ENCODE peak calls at places on chromosomes 12 and 14, in eight cellular contexts. One of them, this sample, is unnamed.

GRCh38 chr12:116360579-116361403 is 83.3 kb upstream of the MED13L start:
- DNase-seq in GM12892: no peak
- DNase-seq in ovary: no peak
- DNase-seq in RCC 7860: no peak
- DNase-seq in AG08396: no peak
- DNase-seq in HuH-7.5: no peak
- DNase-seq in activated CD8-positive, alpha-beta memory T cell treated with anti-CD3 and anti-CD28 coated beads for 24 hours: no peak
- DNase-seq in fibroblast of lung: no peak
- DNase-seq in this sample: no peak

GRCh38 chr12:32400866-32401265 is 1.5 kb downstream of the FGD4 start:
- DNase-seq in fibroblast of lung: no peak
- DNase-seq in GM12892: no peak
- DNase-seq in activated CD8-positive, alpha-beta memory T cell treated with anti-CD3 and anti-CD28 coated beads for 24 hours: no peak
- DNase-seq in AG08396: no peak
- DNase-seq in RCC 7860: no peak
- DNase-seq in HuH-7.5: no peak
- DNase-seq in ovary: no peak
- DNase-seq in this sample: no peak

GRCh38 chr12:110796952-110797351 is 49.8 kb upstream of the CCDC63 start:
- DNase-seq in GM12892: no peak
- DNase-seq in RCC 7860: peak
- DNase-seq in AG08396: no peak
- DNase-seq in ovary: no peak
- DNase-seq in activated CD8-positive, alpha-beta memory T cell treated with anti-CD3 and anti-CD28 coated beads for 24 hours: no peak
- DNase-seq in fibroblast of lung: no peak
- DNase-seq in HuH-7.5: no peak
- DNase-seq in this sample: no peak

GRCh38 chr14:78405071-78405856 is 235.1 kb downstream of the NRXN3 start:
- DNase-seq in HuH-7.5: no peak
- DNase-seq in ovary: no peak
- DNase-seq in RCC 7860: peak
- DNase-seq in fibroblast of lung: no peak
- DNase-seq in activated CD8-positive, alpha-beta memory T cell treated with anti-CD3 and anti-CD28 coated beads for 24 hours: no peak
- DNase-seq in GM12892: no peak
- DNase-seq in AG08396: no peak
- DNase-seq in this sample: no peak

GRCh38 chr14:21268612-21269251 is 510 bp downstream of the HNRNPC start:
- DNase-seq in GM12892: no peak
- DNase-seq in activated CD8-positive, alpha-beta memory T cell treated with anti-CD3 and anti-CD28 coated beads for 24 hours: no peak
- DNase-seq in RCC 7860: peak
- DNase-seq in ovary: peak
- DNase-seq in AG08396: no peak
- DNase-seq in HuH-7.5: no peak
- DNase-seq in fibroblast of lung: peak
- DNase-seq in this sample: no peak

GRCh38 chr14:36313206-36313605 is 7.2 kb downstream of the MBIP start:
- DNase-seq in activated CD8-positive, alpha-beta memory T cell treated with anti-CD3 and anti-CD28 coated beads for 24 hours: no peak
- DNase-seq in RCC 7860: no peak
- DNase-seq in HuH-7.5: no peak
- DNase-seq in GM12892: no peak
- DNase-seq in fibroblast of lung: no peak
- DNase-seq in AG08396: no peak
- DNase-seq in ovary: no peak
- DNase-seq in this sample: no peak

GRCh38 chr12:13000616-13000934 is 510 bp upstream of the HEBP1 start:
- DNase-seq in fibroblast of lung: no peak
- DNase-seq in GM12892: peak
- DNase-seq in activated CD8-positive, alpha-beta memory T cell treated with anti-CD3 and anti-CD28 coated beads for 24 hours: no peak
- DNase-seq in RCC 7860: no peak
- DNase-seq in AG08396: peak
- DNase-seq in HuH-7.5: peak
- DNase-seq in ovary: no peak
- DNase-seq in this sample: no peak

GRCh38 chr14:90204516-90204915 is 51.8 kb upstream of the PSMC1 start:
- DNase-seq in ovary: no peak
- DNase-seq in fibroblast of lung: no peak
- DNase-seq in HuH-7.5: no peak
- DNase-seq in activated CD8-positive, alpha-beta memory T cell treated with anti-CD3 and anti-CD28 coated beads for 24 hours: no peak
- DNase-seq in AG08396: no peak
- DNase-seq in RCC 7860: no peak
- DNase-seq in GM12892: no peak
- DNase-seq in this sample: no peak

GRCh38 chr12:42325776-42326465 is at the start of the genes PPHLN1 and ZCRB1:
- DNase-seq in ovary: peak
- DNase-seq in GM12892: peak
- DNase-seq in fibroblast of lung: peak
- DNase-seq in activated CD8-positive, alpha-beta memory T cell treated with anti-CD3 and anti-CD28 coated beads for 24 hours: peak
- DNase-seq in RCC 7860: peak
- DNase-seq in HuH-7.5: peak
- DNase-seq in AG08396: peak
- DNase-seq in this sample: peak

GRCh38 chr14:52112336-52113018 is 43.6 kb upstream of the NID2 start:
- DNase-seq in GM12892: no peak
- DNase-seq in activated CD8-positive, alpha-beta memory T cell treated with anti-CD3 and anti-CD28 coated beads for 24 hours: no peak
- DNase-seq in RCC 7860: peak
- DNase-seq in AG08396: no peak
- DNase-seq in fibroblast of lung: peak
- DNase-seq in HuH-7.5: no peak
- DNase-seq in ovary: no peak
- DNase-seq in this sample: no peak

GRCh38 chr14:102560436-102561261 is 31.8 kb upstream of the RCOR1 start:
- DNase-seq in HuH-7.5: no peak
- DNase-seq in GM12892: peak
- DNase-seq in activated CD8-positive, alpha-beta memory T cell treated with anti-CD3 and anti-CD28 coated beads for 24 hours: no peak
- DNase-seq in ovary: no peak
- DNase-seq in RCC 7860: no peak
- DNase-seq in fibroblast of lung: no peak
- DNase-seq in AG08396: no peak
- DNase-seq in this sample: no peak

GRCh38 chr14:23058654-23059504 is 1.6 kb upstream of the CDH24 start:
- DNase-seq in ovary: no peak
- DNase-seq in AG08396: no peak
- DNase-seq in GM12892: no peak
- DNase-seq in RCC 7860: no peak
- DNase-seq in activated CD8-positive, alpha-beta memory T cell treated with anti-CD3 and anti-CD28 coated beads for 24 hours: no peak
- DNase-seq in fibroblast of lung: no peak
- DNase-seq in HuH-7.5: no peak
- DNase-seq in this sample: no peak

GRCh38 chr14:63852817-63853730 is at the start of gene SYNE2:
- DNase-seq in fibroblast of lung: peak
- DNase-seq in RCC 7860: peak
- DNase-seq in AG08396: peak
- DNase-seq in ovary: peak
- DNase-seq in activated CD8-positive, alpha-beta memory T cell treated with anti-CD3 and anti-CD28 coated beads for 24 hours: peak
- DNase-seq in GM12892: peak
- DNase-seq in HuH-7.5: peak
- DNase-seq in this sample: peak

GRCh38 chr12:38904932-38905479 is 385 bp downstream of the CPNE8 start:
- DNase-seq in ovary: peak
- DNase-seq in HuH-7.5: peak
- DNase-seq in GM12892: peak
- DNase-seq in fibroblast of lung: no peak
- DNase-seq in RCC 7860: peak
- DNase-seq in AG08396: peak
- DNase-seq in activated CD8-positive, alpha-beta memory T cell treated with anti-CD3 and anti-CD28 coated beads for 24 hours: peak
- DNase-seq in this sample: peak

GRCh38 chr14:50928002-50928635 is 16.2 kb downstream of the PYGL start:
- DNase-seq in ovary: no peak
- DNase-seq in activated CD8-positive, alpha-beta memory T cell treated with anti-CD3 and anti-CD28 coated beads for 24 hours: no peak
- DNase-seq in AG08396: peak
- DNase-seq in GM12892: no peak
- DNase-seq in HuH-7.5: no peak
- DNase-seq in RCC 7860: peak
- DNase-seq in fibroblast of lung: peak
- DNase-seq in this sample: no peak

GRCh38 chr12:120079352-120080042 is 37.1 kb downstream of the RAB35 start:
- DNase-seq in GM12892: no peak
- DNase-seq in HuH-7.5: no peak
- DNase-seq in activated CD8-positive, alpha-beta memory T cell treated with anti-CD3 and anti-CD28 coated beads for 24 hours: no peak
- DNase-seq in AG08396: no peak
- DNase-seq in RCC 7860: no peak
- DNase-seq in ovary: no peak
- DNase-seq in fibroblast of lung: no peak
- DNase-seq in this sample: no peak

GRCh38 chr14:105069887-105070759 is 4.9 kb upstream of the GPR132 start:
- DNase-seq in ovary: no peak
- DNase-seq in HuH-7.5: no peak
- DNase-seq in AG08396: peak
- DNase-seq in activated CD8-positive, alpha-beta memory T cell treated with anti-CD3 and anti-CD28 coated beads for 24 hours: peak
- DNase-seq in RCC 7860: peak
- DNase-seq in GM12892: no peak
- DNase-seq in fibroblast of lung: peak
- DNase-seq in this sample: no peak

GRCh38 chr12:68118096-68118755 is 41.3 kb downstream of the IFNG start:
- DNase-seq in activated CD8-positive, alpha-beta memory T cell treated with anti-CD3 and anti-CD28 coated beads for 24 hours: no peak
- DNase-seq in ovary: no peak
- DNase-seq in HuH-7.5: no peak
- DNase-seq in GM12892: no peak
- DNase-seq in fibroblast of lung: no peak
- DNase-seq in AG08396: no peak
- DNase-seq in RCC 7860: no peak
- DNase-seq in this sample: no peak

GRCh38 chr12:51868821-51869489 is 18.9 kb upstream of the ANKRD33 start:
- DNase-seq in ovary: no peak
- DNase-seq in fibroblast of lung: no peak
- DNase-seq in activated CD8-positive, alpha-beta memory T cell treated with anti-CD3 and anti-CD28 coated beads for 24 hours: no peak
- DNase-seq in HuH-7.5: peak
- DNase-seq in GM12892: no peak
- DNase-seq in RCC 7860: no peak
- DNase-seq in AG08396: peak
- DNase-seq in this sample: no peak

GRCh38 chr12:92927055-92927435 is 2.0 kb downstream of the EEA1 start:
- DNase-seq in ovary: no peak
- DNase-seq in activated CD8-positive, alpha-beta memory T cell treated with anti-CD3 and anti-CD28 coated beads for 24 hours: peak
- DNase-seq in RCC 7860: peak
- DNase-seq in fibroblast of lung: peak
- DNase-seq in GM12892: no peak
- DNase-seq in HuH-7.5: no peak
- DNase-seq in AG08396: peak
- DNase-seq in this sample: no peak

GRCh38 chr12:15526033-15526432 is 203.7 kb downstream of the PTPRO start:
- DNase-seq in GM12892: no peak
- DNase-seq in fibroblast of lung: no peak
- DNase-seq in ovary: no peak
- DNase-seq in RCC 7860: no peak
- DNase-seq in activated CD8-positive, alpha-beta memory T cell treated with anti-CD3 and anti-CD28 coated beads for 24 hours: no peak
- DNase-seq in AG08396: no peak
- DNase-seq in HuH-7.5: no peak
- DNase-seq in this sample: no peak

GRCh38 chr12:1594295-1595025 is at the start of gene FBXL14:
- DNase-seq in ovary: peak
- DNase-seq in HuH-7.5: peak
- DNase-seq in RCC 7860: peak
- DNase-seq in GM12892: peak
- DNase-seq in activated CD8-positive, alpha-beta memory T cell treated with anti-CD3 and anti-CD28 coated beads for 24 hours: peak
- DNase-seq in fibroblast of lung: peak
- DNase-seq in AG08396: peak
- DNase-seq in this sample: peak

GRCh38 chr12:132014092-132014914 is 64.6 kb downstream of the EP400 start:
- DNase-seq in AG08396: peak
- DNase-seq in GM12892: no peak
- DNase-seq in fibroblast of lung: no peak
- DNase-seq in HuH-7.5: no peak
- DNase-seq in RCC 7860: no peak
- DNase-seq in ovary: no peak
- DNase-seq in activated CD8-positive, alpha-beta memory T cell treated with anti-CD3 and anti-CD28 coated beads for 24 hours: no peak
- DNase-seq in this sample: no peak

GRCh38 chr14:78005325-78005724 is 164.8 kb upstream of the NRXN3 start:
- DNase-seq in RCC 7860: peak
- DNase-seq in HuH-7.5: no peak
- DNase-seq in activated CD8-positive, alpha-beta memory T cell treated with anti-CD3 and anti-CD28 coated beads for 24 hours: no peak
- DNase-seq in fibroblast of lung: no peak
- DNase-seq in AG08396: no peak
- DNase-seq in GM12892: no peak
- DNase-seq in ovary: no peak
- DNase-seq in this sample: no peak

GRCh38 chr12:111428728-111429175 is 23.0 kb downstream of the SH2B3 start:
- DNase-seq in ovary: no peak
- DNase-seq in fibroblast of lung: no peak
- DNase-seq in activated CD8-positive, alpha-beta memory T cell treated with anti-CD3 and anti-CD28 coated beads for 24 hours: peak
- DNase-seq in GM12892: no peak
- DNase-seq in RCC 7860: no peak
- DNase-seq in AG08396: no peak
- DNase-seq in HuH-7.5: no peak
- DNase-seq in this sample: no peak

GRCh38 chr12:13099066-13099909 is 4.2 kb downstream of the GSG1 start:
- DNase-seq in HuH-7.5: no peak
- DNase-seq in AG08396: no peak
- DNase-seq in fibroblast of lung: peak
- DNase-seq in RCC 7860: no peak
- DNase-seq in ovary: no peak
- DNase-seq in activated CD8-positive, alpha-beta memory T cell treated with anti-CD3 and anti-CD28 coated beads for 24 hours: no peak
- DNase-seq in GM12892: no peak
- DNase-seq in this sample: no peak

GRCh38 chr14:69105326-69105725 is 47.6 kb downstream of the DCAF5 start:
- DNase-seq in RCC 7860: no peak
- DNase-seq in HuH-7.5: no peak
- DNase-seq in activated CD8-positive, alpha-beta memory T cell treated with anti-CD3 and anti-CD28 coated beads for 24 hours: no peak
- DNase-seq in ovary: no peak
- DNase-seq in AG08396: no peak
- DNase-seq in GM12892: no peak
- DNase-seq in fibroblast of lung: peak
- DNase-seq in this sample: no peak

GRCh38 chr14:74660167-74660566 is 48.1 kb upstream of the LTBP2 start:
- DNase-seq in RCC 7860: no peak
- DNase-seq in AG08396: no peak
- DNase-seq in fibroblast of lung: no peak
- DNase-seq in ovary: no peak
- DNase-seq in activated CD8-positive, alpha-beta memory T cell treated with anti-CD3 and anti-CD28 coated beads for 24 hours: no peak
- DNase-seq in HuH-7.5: no peak
- DNase-seq in GM12892: no peak
- DNase-seq in this sample: no peak

GRCh38 chr12:26678697-26679660 is 154.0 kb downstream of the ITPR2 start:
- DNase-seq in activated CD8-positive, alpha-beta memory T cell treated with anti-CD3 and anti-CD28 coated beads for 24 hours: no peak
- DNase-seq in GM12892: no peak
- DNase-seq in ovary: no peak
- DNase-seq in AG08396: peak
- DNase-seq in HuH-7.5: no peak
- DNase-seq in RCC 7860: no peak
- DNase-seq in fibroblast of lung: no peak
- DNase-seq in this sample: no peak

This sample was measured in dorsolateral prefrontal cortex.